ENCODE peak calls at places on chromosomes 13 and 19, in four cellular contexts. One of them, this sample, is unnamed.

GRCh38 chr19:39402417-39403297 is 4.0 kb upstream of the ZFP36 start:
- DNase-seq in body of pancreas: peak
- DNase-seq in breast epithelium: peak
- DNase-seq in cardiac fibroblast: peak
- DNase-seq in this sample: peak

GRCh38 chr13:32811297-32811800 is 204.9 kb upstream of the KL start:
- DNase-seq in body of pancreas: no peak
- DNase-seq in breast epithelium: no peak
- DNase-seq in cardiac fibroblast: no peak
- DNase-seq in this sample: peak

GRCh38 chr13:34900288-34900739 is 41.8 kb upstream of the NBEA start:
- DNase-seq in body of pancreas: no peak
- DNase-seq in breast epithelium: no peak
- DNase-seq in cardiac fibroblast: no peak
- DNase-seq in this sample: no peak

GRCh38 chr19:16637535-16637934 is 9.5 kb upstream of the MED26 start:
- DNase-seq in body of pancreas: no peak
- DNase-seq in breast epithelium: no peak
- DNase-seq in cardiac fibroblast: peak
- DNase-seq in this sample: peak

GRCh38 chr13:106752584-106753202 is 184.8 kb upstream of the ARGLU1 start:
- DNase-seq in body of pancreas: no peak
- DNase-seq in breast epithelium: no peak
- DNase-seq in cardiac fibroblast: no peak
- DNase-seq in this sample: no peak

GRCh38 chr13:41767801-41768200 is 193.1 kb downstream of the VWA8 start:
- DNase-seq in body of pancreas: no peak
- DNase-seq in breast epithelium: no peak
- DNase-seq in cardiac fibroblast: peak
- DNase-seq in this sample: peak

GRCh38 chr19:17327068-17327653 is 7.5 kb downstream of the ANO8 start:
- DNase-seq in body of pancreas: no peak
- DNase-seq in breast epithelium: no peak
- DNase-seq in cardiac fibroblast: no peak
- DNase-seq in this sample: no peak

GRCh38 chr19:22421797-22422196 is 349 bp downstream of the ZNF98 start:
- DNase-seq in body of pancreas: no peak
- DNase-seq in breast epithelium: no peak
- DNase-seq in cardiac fibroblast: no peak
- DNase-seq in this sample: no peak

GRCh38 chr13:60019119-60019993 is 144.4 kb downstream of the DIAPH3 start:
- DNase-seq in body of pancreas: no peak
- DNase-seq in breast epithelium: no peak
- DNase-seq in cardiac fibroblast: peak
- DNase-seq in this sample: peak

GRCh38 chr13:26476111-26476743 is 81.3 kb upstream of the WASF3 start:
- DNase-seq in body of pancreas: no peak
- DNase-seq in breast epithelium: no peak
- DNase-seq in cardiac fibroblast: peak
- DNase-seq in this sample: peak

GRCh38 chr19:11814707-11815050 is 606 bp downstream of the ZNF440 start:
- DNase-seq in body of pancreas: no peak
- DNase-seq in breast epithelium: no peak
- DNase-seq in cardiac fibroblast: peak
- DNase-seq in this sample: peak

DNA sequence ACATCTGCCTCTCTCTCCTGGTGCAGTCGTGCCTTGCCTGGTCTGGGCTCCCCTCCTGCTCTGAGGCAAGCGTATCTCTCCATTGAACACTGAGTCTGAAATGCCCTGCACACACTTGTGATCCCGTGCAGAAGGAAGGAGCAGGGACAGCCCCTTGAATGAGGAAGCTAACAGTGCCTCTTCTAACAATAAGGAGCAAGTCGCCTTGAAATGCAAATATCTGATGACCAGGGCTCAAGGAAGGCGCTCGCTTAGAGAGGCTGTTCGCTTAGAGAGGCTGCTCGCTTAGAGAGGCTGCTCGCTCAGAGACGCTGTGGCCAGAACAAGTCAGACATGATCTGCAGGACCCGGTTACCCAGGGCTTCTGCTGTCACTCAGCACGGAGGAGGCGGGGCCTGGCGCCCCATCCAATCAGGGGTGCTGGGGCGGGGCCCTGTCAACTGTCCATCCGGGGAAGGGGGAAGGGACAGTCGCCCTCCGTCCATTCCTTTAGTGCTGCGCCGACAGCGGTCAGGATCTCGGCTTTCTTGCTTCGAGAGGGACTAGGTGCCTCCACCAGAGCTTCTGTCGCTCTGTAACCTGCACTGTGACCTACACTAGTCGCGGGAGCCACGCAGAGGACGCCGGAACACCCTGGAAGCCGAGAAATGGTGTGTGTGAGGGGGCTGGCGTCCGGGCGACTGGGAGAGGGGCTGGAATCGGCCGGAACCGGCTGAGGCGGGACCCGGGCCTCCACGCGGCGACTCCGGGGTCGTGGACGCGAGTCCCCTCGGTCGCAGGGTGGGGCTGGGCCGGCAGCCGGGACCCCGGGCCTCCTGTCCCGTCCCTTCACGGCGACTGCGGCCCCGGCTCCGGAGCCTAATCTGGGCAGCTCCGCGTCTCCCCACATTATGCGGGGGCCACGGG is at the start of gene ZNF440:
- DNase-seq in body of pancreas: peak
- DNase-seq in breast epithelium: peak
- DNase-seq in cardiac fibroblast: peak
- DNase-seq in this sample: peak
- TF ChIP-seq CTCF in body of pancreas: no peak
- TF ChIP-seq CTCF in breast epithelium: no peak
- TF ChIP-seq CTCF in cardiac fibroblast: no peak
- TF ChIP-seq CTCF in this sample: no peak

DNA sequence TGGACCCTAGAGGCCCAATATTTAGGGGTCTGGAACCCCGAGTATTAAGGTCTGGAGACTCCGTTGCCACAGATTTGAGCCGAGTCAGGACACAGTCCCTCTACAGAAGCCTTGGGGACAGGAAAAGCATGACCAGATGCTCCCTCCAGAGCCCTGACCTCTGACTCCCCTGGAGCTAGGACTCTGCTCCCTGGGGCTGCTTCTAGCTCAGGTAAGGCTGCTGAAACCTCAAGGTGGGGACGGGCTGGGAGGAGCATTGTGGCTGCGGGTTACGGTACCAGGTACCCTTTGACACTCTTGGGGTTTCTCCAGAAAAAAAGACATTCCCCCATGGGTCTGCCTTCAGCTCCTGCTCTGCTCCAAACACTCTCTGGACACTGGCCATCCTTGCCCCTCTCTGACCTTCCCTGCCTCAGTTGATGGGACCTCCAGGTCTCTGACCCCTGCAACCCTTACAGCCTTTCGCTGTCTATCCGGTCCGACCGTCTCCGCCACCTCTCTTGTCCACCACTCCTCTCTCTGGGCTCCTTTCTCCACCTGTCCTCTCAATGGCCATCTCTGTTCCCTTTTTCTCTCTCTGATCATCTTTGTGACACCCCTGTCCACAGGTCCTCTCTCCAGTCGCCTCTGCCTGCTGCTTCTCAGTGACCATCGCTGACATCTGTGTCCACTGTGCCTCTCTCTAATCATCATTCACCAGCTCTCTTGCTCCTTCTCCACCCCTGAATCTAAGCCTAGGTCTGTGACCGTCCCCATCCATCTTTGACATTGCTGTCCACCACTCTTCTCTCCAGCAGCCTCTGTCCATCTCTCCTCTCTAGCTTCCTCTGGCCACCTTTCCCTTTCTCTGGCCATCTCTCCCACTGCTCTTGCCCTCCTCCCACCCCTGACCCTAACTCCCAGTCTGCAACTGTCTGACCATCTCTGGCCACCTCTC is 1.4 kb downstream of the LRFN3 start:
- DNase-seq in body of pancreas: no peak
- DNase-seq in breast epithelium: no peak
- DNase-seq in cardiac fibroblast: no peak
- DNase-seq in this sample: no peak
- H3K4me3 ChIP-seq in body of pancreas: peak
- H3K4me3 ChIP-seq in breast epithelium: peak
- H3K4me3 ChIP-seq in cardiac fibroblast: peak
- H3K4me3 ChIP-seq in this sample: peak

DNA sequence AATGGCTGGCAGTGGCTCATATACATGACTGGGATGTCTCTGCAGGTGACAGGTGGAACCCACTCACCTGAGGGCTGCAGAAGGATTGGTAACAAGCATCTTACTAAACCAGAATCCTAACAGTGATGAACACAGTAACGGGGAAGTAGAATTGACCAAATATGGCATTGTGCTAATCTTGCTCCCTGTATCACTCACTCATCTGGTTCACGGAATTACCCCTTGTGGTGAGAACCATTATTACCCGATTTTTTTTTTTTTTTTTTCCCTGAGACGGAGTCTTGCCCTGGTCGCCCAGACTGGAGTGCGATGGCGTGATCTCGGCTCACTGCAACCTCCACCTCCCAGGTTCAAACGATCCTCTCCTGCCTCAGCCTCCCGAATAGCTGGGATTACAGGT is 69.5 kb downstream of the PTPRS start:
- DNase-seq in body of pancreas: no peak
- DNase-seq in breast epithelium: no peak
- DNase-seq in cardiac fibroblast: peak
- DNase-seq in this sample: peak
- TF ChIP-seq CTCF in body of pancreas: no peak
- TF ChIP-seq CTCF in breast epithelium: no peak
- TF ChIP-seq CTCF in cardiac fibroblast: peak
- TF ChIP-seq CTCF in this sample: peak

GRCh38 chr19:10290439-10290875 is 705 bp downstream of the ICAM5 start:
- DNase-seq in body of pancreas: no peak
- DNase-seq in breast epithelium: no peak
- DNase-seq in cardiac fibroblast: no peak
- DNase-seq in this sample: no peak

GRCh38 chr19:10291554-10292205 is 1.9 kb downstream of the ICAM5 start:
- DNase-seq in body of pancreas: no peak
- DNase-seq in breast epithelium: no peak
- DNase-seq in cardiac fibroblast: no peak
- DNase-seq in this sample: no peak

GRCh38 chr19:10292206-10292788 is 2.5 kb downstream of the ICAM5 start:
- DNase-seq in body of pancreas: peak
- DNase-seq in breast epithelium: peak
- DNase-seq in cardiac fibroblast: peak
- DNase-seq in this sample: peak

GRCh38 chr19:10289836-10290438 is at the start of gene ICAM5:
- DNase-seq in body of pancreas: no peak
- DNase-seq in breast epithelium: no peak
- DNase-seq in cardiac fibroblast: no peak
- DNase-seq in this sample: no peak

DNA sequence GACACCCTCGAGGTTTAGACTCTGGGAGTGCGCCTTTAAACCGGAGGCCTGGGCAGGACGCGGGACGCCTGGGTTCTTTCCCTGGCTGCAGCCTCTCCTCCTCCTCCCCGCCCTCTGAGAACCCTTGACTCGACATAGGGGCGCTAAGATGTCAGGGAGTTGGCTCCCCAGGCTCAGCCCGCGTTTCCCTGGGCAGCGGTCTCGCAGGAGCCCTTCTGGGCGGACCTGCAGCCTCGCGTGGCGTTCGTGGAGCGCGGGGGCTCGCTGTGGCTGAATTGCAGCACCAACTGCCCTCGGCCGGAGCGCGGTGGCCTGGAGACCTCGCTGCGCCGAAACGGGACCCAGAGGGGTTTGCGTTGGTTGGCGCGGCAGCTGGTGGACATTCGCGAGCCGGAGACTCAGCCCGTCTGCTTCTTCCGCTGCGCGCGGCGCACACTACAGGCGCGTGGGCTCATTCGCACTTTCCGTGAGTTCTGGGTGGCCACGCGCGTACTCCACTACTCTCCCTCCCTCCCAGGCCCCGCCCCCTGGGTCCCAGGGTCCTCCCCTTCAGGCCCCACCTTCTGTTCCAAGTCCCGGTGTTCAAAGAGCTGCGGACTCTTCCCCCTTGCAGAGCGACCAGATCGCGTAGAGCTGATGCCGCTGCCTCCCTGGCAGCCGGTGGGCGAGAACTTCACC is 1.3 kb downstream of the ICAM5 start:
- DNase-seq in body of pancreas: no peak
- DNase-seq in breast epithelium: no peak
- DNase-seq in cardiac fibroblast: peak
- DNase-seq in this sample: no peak
- H3K4me3 ChIP-seq in body of pancreas: no peak
- H3K4me3 ChIP-seq in breast epithelium: peak
- H3K4me3 ChIP-seq in cardiac fibroblast: peak
- H3K4me3 ChIP-seq in this sample: peak

GRCh38 chr19:28980236-28980868 is 232.6 kb downstream of the UQCRFS1 start:
- DNase-seq in body of pancreas: no peak
- DNase-seq in breast epithelium: no peak
- DNase-seq in cardiac fibroblast: peak
- DNase-seq in this sample: peak
- TF ChIP-seq CTCF in body of pancreas: no peak
- TF ChIP-seq CTCF in breast epithelium: no peak
- TF ChIP-seq CTCF in cardiac fibroblast: peak
- TF ChIP-seq CTCF in this sample: peak

GRCh38 chr19:44808463-44809371 is at the start of gene BCAM:
- DNase-seq in body of pancreas: peak
- DNase-seq in breast epithelium: peak
- DNase-seq in cardiac fibroblast: peak
- DNase-seq in this sample: peak

GRCh38 chr19:44810555-44811447 is 1.9 kb downstream of the BCAM start:
- DNase-seq in body of pancreas: no peak
- DNase-seq in breast epithelium: no peak
- DNase-seq in cardiac fibroblast: no peak
- DNase-seq in this sample: no peak

GRCh38 chr19:44807652-44808462 is 1.0 kb upstream of the BCAM start:
- DNase-seq in body of pancreas: peak
- DNase-seq in breast epithelium: peak
- DNase-seq in cardiac fibroblast: peak
- DNase-seq in this sample: peak

GRCh38 chr19:44812142-44812718 is 3.3 kb downstream of the BCAM start:
- DNase-seq in body of pancreas: no peak
- DNase-seq in breast epithelium: no peak
- DNase-seq in cardiac fibroblast: no peak
- DNase-seq in this sample: no peak

GRCh38 chr19:44809856-44810554 is 1.1 kb downstream of the BCAM start:
- DNase-seq in body of pancreas: no peak
- DNase-seq in breast epithelium: no peak
- DNase-seq in cardiac fibroblast: no peak
- DNase-seq in this sample: no peak
- H3K4me3 ChIP-seq in body of pancreas: no peak
- H3K4me3 ChIP-seq in breast epithelium: peak
- H3K4me3 ChIP-seq in cardiac fibroblast: no peak
- H3K4me3 ChIP-seq in this sample: no peak

DNA sequence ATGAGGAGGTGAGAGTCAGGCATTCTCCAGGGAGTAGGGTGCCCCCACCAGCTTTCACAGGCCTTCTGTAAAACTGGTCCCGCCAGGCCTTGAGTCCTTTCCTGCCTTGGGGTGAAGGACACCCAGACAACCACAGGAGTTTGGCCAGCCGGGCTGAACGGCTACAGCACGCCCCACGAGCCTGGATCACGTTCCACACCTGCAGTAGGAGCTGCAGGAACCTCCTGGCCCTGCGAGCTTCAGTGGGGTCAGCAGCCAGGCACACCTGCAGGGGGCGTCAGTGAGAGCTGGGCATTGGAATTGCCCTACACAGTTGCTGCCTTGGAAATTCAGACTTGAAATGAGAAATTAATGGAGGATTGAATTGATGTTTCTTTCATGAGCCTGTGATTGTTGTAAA is 45.7 kb downstream of the COL4A2 start:
- DNase-seq in body of pancreas: no peak
- DNase-seq in breast epithelium: no peak
- DNase-seq in cardiac fibroblast: no peak
- DNase-seq in this sample: no peak
- TF ChIP-seq CTCF in body of pancreas: no peak
- TF ChIP-seq CTCF in breast epithelium: no peak
- TF ChIP-seq CTCF in cardiac fibroblast: no peak
- TF ChIP-seq CTCF in this sample: peak